ENCODE peak calls at places on chromosomes 13 and 19, in seven cellular contexts. P, I, S, H, Y, C and J are unnamed samples. For H3K9me3 and H3K4me1, the result is how much of the 10 kb centered on the place peaks cover.

GRCh38 chr19:4910594-4911273 is 1.4 kb downstream of the UHRF1 start:
- DNase-seq in P (peak), I (no peak), S (no peak), H (peak), Y (no peak), C (no peak), J (no peak)

GRCh38 chr19:46542428-46543230 is 47.0 kb upstream of the PNMA8B start:
- DNase-seq in P (peak), I (peak), S (peak), H (peak), Y (peak), C (peak), J (peak)

GRCh38 chr19:5881543-5882299 is 11.4 kb upstream of the FUT5 start:
- DNase-seq in P (no peak), I (no peak), S (no peak), H (no peak), Y (no peak), C (no peak), J (no peak)

GRCh38 chr19:50724522-50725217 is 1.5 kb downstream of the CLEC11A start:
- DNase-seq in P (peak), I (peak), S (peak), H (peak), Y (peak), C (peak), J (peak)

GRCh38 chr13:81142306-81142999 is 801.5 kb upstream of the SPRY2 start:
- DNase-seq in P (no peak), I (no peak), S (no peak), H (peak), Y (no peak), C (no peak), J (no peak)

GRCh38 chr13:99303863-99304521 is 3.2 kb downstream of the GPR183 start:
- DNase-seq in P (no peak), I (peak), S (no peak), H (no peak), Y (no peak), C (no peak), J (peak)

GRCh38 chr13:59750860-59751259 is 412.9 kb downstream of the DIAPH3 start:
- DNase-seq in P (no peak), I (no peak), S (peak), H (no peak), Y (peak), C (peak), J (no peak)

GRCh38 chr13:112658807-112659206 is 31.0 kb upstream of the ATP11A start:
- DNase-seq in P (no peak), I (no peak), S (no peak), H (no peak), Y (no peak), C (no peak), J (no peak)

GRCh38 chr19:52269338-52270261 is at the start of gene ZNF766:
- DNase-seq in P (peak), I (peak), S (peak), H (peak), Y (peak), C (peak), J (peak)

GRCh38 chr19:46006411-46006810 is 11.1 kb downstream of the CCDC61 start:
- DNase-seq in P (no peak), I (peak), S (no peak), H (no peak), Y (no peak), C (no peak), J (no peak)

GRCh38 chr13:74084375-74084902 is 49.8 kb downstream of the KLF12 start:
- DNase-seq in P (no peak), I (no peak), S (no peak), H (no peak), Y (no peak), C (no peak), J (no peak)

GRCh38 chr13:49082653-49083536 is 107.2 kb downstream of the FNDC3A start:
- DNase-seq in P (no peak), I (no peak), S (no peak), H (no peak), Y (no peak), C (no peak), J (no peak)

GRCh38 chr13:30045916-30046704 is 195.7 kb upstream of the UBL3 start:
- DNase-seq in P (no peak), I (no peak), S (peak), H (peak), Y (peak), C (no peak), J (no peak)

GRCh38 chr13:46666727-46667456 is 113.9 kb downstream of the LRCH1 start:
- DNase-seq in P (no peak), I (no peak), S (peak), H (no peak), Y (no peak), C (peak), J (no peak)

GRCh38 chr19:54473071-54473941 is at the start of gene CDC42EP5:
- DNase-seq in P (no peak), I (no peak), S (no peak), H (no peak), Y (peak), C (peak), J (no peak)

GRCh38 chr19:6802336-6803035 is 30.0 kb downstream of the VAV1 start:
- DNase-seq in P (peak), I (peak), S (no peak), H (peak), Y (peak), C (no peak), J (peak)

GRCh38 chr19:32566246-32566830 is 14.7 kb upstream of the PDCD5 start:
- DNase-seq in P (no peak), I (no peak), S (no peak), H (no peak), Y (no peak), C (no peak), J (no peak)

GRCh38 chr19:52659013-52659412 is 20.9 kb upstream of the ZNF83 start:
- DNase-seq in P (no peak), I (no peak), S (peak), H (no peak), Y (no peak), C (no peak), J (no peak)

GRCh38 chr19:52786078-52786463 is 520 bp downstream of the ZNF600 start:
- DNase-seq in P (peak), I (peak), S (peak), H (peak), Y (peak), C (peak), J (no peak)

GRCh38 chr19:7550987-7551761 is 15.7 kb downstream of the PNPLA6 start:
- DNase-seq in P (peak), I (peak), S (peak), H (peak), Y (peak), C (peak), J (no peak)

GRCh38 chr19:51366050-51366998 is at the start of gene ETFB:
- DNase-seq in P (peak), I (peak), S (peak), H (peak), Y (peak), C (peak), J (peak)

GRCh38 chr13:50334092-50334778 is 319.0 kb downstream of the KCNRG start:
- DNase-seq in P (no peak), I (no peak), S (no peak), H (no peak), Y (no peak), C (no peak), J (no peak)

GRCh38 chr19:2309734-2310362 is 1.9 kb upstream of the LINGO3 start:
- DNase-seq in P (no peak), I (peak), S (peak), H (peak), Y (peak), C (no peak), J (no peak)

GRCh38 chr13:104616990-104617389 is 1550.8 kb upstream of the SLC10A2 start:
- DNase-seq in P (no peak), I (no peak), S (no peak), H (no peak), Y (no peak), C (no peak), J (no peak)

GRCh38 chr19:12984683-12985048 is 10.6 kb upstream of the NFIX start:
- DNase-seq in P (no peak), I (no peak), S (no peak), H (no peak), Y (no peak), C (no peak), J (no peak)

GRCh38 chr19:6058411-6059201 is 51.7 kb downstream of the RFX2 start:
- DNase-seq in P (no peak), I (no peak), S (no peak), H (no peak), Y (no peak), C (no peak), J (no peak)

GRCh38 chr13:95403349-95404140 is 102.3 kb upstream of the ABCC4 start:
- DNase-seq in P (peak), I (no peak), S (peak), H (peak), Y (no peak), C (peak), J (no peak)
- H3K9me3 ChIP-seq in P (under half), I (under half), S (under half), H (under half), Y (under half), C (under half), J (under half)

GRCh38 chr19:38697641-38698071 is 46.6 kb downstream of the CAPN12 start:
- DNase-seq in P (no peak), I (no peak), S (no peak), H (no peak), Y (no peak), C (no peak), J (no peak)
- H3K27ac ChIP-seq in P (no peak), I (peak), S (no peak), H (peak), Y (no peak), C (peak), J (no peak)

GRCh38 chr13:111532111-111532510 is 211.7 kb downstream of the TEX29 start:
- DNase-seq in P (no peak), I (no peak), S (no peak), H (no peak), Y (no peak), C (no peak), J (no peak)

GRCh38 chr13:111536239-111536638 is 215.8 kb downstream of the TEX29 start:
- DNase-seq in P (no peak), I (no peak), S (no peak), H (no peak), Y (no peak), C (no peak), J (no peak)

GRCh38 chr13:111531505-111531904 is 211.1 kb downstream of the TEX29 start:
- DNase-seq in P (no peak), I (no peak), S (no peak), H (peak), Y (peak), C (peak), J (no peak)

GRCh38 chr13:111534646-111535461 is 214.4 kb downstream of the TEX29 start:
- DNase-seq in P (no peak), I (peak), S (no peak), H (no peak), Y (no peak), C (peak), J (no peak)

GRCh38 chr13:111533900-111534645 is 213.6 kb downstream of the TEX29 start:
- DNase-seq in P (no peak), I (no peak), S (no peak), H (no peak), Y (no peak), C (no peak), J (no peak)
- H3K4me1 ChIP-seq in P (under half), I (under half), S (half or more), H (under half), Y (under half), C (under half), J (under half)

DNA sequence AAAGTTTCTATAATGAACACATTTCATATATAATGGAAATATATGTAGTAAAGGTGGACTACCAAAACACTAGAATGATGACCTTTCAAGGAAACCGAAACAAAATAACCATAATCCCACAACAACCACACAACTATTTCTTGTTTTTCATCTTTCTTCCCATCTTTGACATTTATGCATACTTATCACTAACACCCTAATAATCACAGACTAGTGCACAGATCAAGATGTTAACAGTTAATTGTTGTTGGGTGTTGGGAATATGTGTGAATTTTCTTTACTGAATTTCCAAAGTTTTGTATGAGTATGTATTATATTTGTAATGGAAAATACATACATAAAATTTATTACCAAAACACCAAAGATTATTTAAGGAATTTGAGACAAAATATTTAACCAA is 30.3 kb downstream of the PEG3 start:
- DNase-seq in P (no peak), I (no peak), S (no peak), H (no peak), Y (no peak), C (no peak), J (no peak)
- H3K9me3 ChIP-seq in P (under half), I (under half), S (half or more), H (half or more), Y (under half), C (under half), J (under half)

DNA sequence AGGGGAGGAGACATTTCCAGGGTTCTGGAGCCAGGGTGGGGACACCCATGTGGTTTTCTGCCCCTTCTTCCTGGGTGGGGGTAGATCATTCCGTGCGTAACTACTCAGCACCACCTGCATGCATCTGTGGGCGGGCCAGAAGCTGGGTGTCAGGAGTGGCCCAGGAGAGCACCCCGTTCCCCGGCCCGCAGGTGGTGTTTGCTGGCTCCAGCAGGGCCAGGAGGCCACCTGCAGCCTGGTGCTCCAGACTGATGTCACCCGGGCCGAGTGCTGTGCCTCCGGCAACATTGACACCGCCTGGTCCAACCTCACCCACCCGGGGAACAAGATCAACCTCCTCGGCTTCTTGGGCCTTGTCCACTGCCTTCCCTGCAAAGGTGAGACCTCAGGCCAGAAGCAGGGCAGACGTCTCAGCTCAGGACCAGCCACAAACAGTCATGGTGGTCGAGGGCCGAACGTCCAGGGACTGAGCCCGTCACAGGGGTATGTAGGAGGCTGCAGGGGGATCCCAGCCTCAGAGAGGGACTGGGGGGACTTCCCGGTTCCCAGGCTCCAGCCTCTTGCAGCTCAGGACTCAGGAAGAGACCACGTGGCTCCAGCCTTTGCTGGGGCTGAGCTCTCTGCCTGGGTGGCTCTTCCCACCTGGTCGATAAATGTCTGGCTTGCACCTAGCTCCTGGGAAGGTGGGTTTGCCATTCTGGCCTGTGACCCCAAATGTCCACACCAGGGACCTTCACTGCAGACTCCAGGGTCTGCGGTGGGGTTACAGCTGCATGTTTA is 1.6 kb downstream of the FSTL3 start:
- DNase-seq in P (no peak), I (no peak), S (no peak), H (peak), Y (peak), C (no peak), J (no peak)
- H3K27ac ChIP-seq in P (no peak), I (peak), S (no peak), H (peak), Y (peak), C (peak), J (no peak)

DNA sequence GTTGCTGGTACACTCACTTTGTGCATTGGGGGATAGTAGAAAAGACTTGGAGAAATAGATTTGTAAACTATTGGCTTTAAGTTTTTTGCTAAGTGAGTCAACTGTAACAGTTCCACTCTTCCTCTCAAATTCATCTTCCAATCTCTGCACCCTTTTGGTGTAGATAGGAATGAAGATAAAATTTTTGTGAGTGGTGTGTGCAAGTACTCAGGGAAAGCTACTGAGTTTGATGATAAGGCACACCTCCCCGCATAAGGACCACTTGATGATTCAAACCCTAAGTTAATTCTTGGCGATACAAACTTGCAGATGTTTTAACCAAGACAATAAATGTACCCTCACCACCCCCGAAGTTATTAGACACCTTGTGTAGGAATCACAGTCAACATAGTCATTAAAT is 168.3 kb upstream of the SLITRK1 start:
- DNase-seq in P (no peak), I (no peak), S (no peak), H (peak), Y (no peak), C (no peak), J (no peak)
- H3K4me1 ChIP-seq in P (under half), I (under half), S (under half), H (under half), Y (under half), C (under half), J (under half)

DNA sequence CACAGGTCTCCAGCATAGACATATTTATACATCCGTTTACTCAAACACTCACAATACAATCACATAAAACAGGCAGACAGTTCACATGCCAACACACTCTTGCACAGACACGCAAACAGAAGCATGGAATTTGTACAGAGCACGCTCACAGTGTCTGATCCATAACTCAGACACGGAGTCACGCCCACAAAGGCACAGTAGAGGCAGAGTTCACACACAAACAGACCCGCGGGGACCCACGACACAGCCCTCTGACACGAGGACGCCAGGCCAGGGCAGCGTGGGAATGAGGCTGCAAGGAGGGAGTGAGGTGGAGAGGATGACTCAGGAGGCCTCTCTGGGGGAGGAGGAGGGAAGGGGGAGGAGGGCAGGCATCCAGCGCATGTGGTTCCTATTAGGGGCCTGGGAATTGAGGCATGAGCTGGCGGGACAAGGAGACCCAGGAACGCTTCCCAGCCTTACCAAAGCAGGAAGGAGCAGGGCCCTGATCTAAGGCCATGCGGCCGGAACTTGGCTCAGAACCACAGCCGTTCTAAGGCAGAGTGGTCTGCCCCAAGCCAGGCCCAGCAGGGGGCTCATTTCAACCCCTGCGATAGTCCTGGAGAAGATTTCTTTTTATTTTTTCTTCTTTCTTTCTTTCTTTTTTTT is 9.1 kb upstream of the OLFM2 start:
- DNase-seq in P (no peak), I (no peak), S (no peak), H (peak), Y (peak), C (no peak), J (no peak)
- H3K9me3 ChIP-seq in P (under half), I (under half), S (under half), H (under half), Y (under half), C (under half), J (under half)